ENCODE peak calls at places on chromosomes 1 and 21, in four cellular contexts. Z, U, T and V are unnamed samples.
A peak's percentile ranks its signal among the peaks of the same experiment; 100 is the strongest.

GRCh38 chr1:72845342-72845741 is 563.0 kb upstream of the NEGR1 start:
- DNase-seq in Z (peak; percentile 67), U (no peak), T (peak; percentile 76), V (no peak)

GRCh38 chr21:41659791-41660560 is 106.9 kb downstream of the RIPK4 start:
- DNase-seq in Z (no peak), U (no peak), T (no peak), V (peak; percentile 24)

GRCh38 chr1:66778969-66779368 is 22.1 kb downstream of the INSL5 start:
- DNase-seq in Z (no peak), U (no peak), T (no peak), V (no peak)

GRCh38 chr21:40754466-40754865 is 92.5 kb downstream of the DSCAM start:
- DNase-seq in Z (no peak), U (no peak), T (no peak), V (no peak)

GRCh38 chr1:23742670-23743286 is 493 bp upstream of the ELOA start:
- DNase-seq in Z (peak; percentile 68), U (no peak), T (peak; percentile 75), V (no peak)

GRCh38 chr1:70914224-70914623 is 133.4 kb downstream of the PTGER3 start:
- DNase-seq in Z (no peak), U (no peak), T (no peak), V (no peak)

GRCh38 chr1:62724430-62724829 is 36.2 kb upstream of the DOCK7 start:
- DNase-seq in Z (no peak), U (no peak), T (no peak), V (no peak)

GRCh38 chr1:38733761-38734160 is 125.8 kb downstream of the RRAGC start:
- DNase-seq in Z (no peak), U (no peak), T (no peak), V (no peak)

GRCh38 chr1:150272379-150272840 is at the start of gene C1orf54:
- DNase-seq in Z (peak; percentile 83), U (peak; percentile 55), T (peak; percentile 84), V (peak; percentile 72)

GRCh38 chr21:28615276-28615675 is 377.4 kb downstream of the LTN1 start:
- DNase-seq in Z (no peak), U (no peak), T (peak; percentile 37), V (peak; percentile 84)

GRCh38 chr21:29133796-29134195 is 3.4 kb downstream of the MAP3K7CL start:
- DNase-seq in Z (peak; percentile 33), U (no peak), T (peak; percentile 25), V (no peak)

GRCh38 chr1:228154685-228155571 is 5.2 kb downstream of the GJC2 start:
- DNase-seq in Z (no peak), U (no peak), T (no peak), V (no peak)

GRCh38 chr1:199029855-199030254 is 391.0 kb downstream of the PTPRC start:
- DNase-seq in Z (no peak), U (no peak), T (no peak), V (peak; percentile 82)

GRCh38 chr1:29682171-29682917 is 446.0 kb downstream of the PTPRU start:
- DNase-seq in Z (peak; percentile 28), U (no peak), T (no peak), V (no peak)

GRCh38 chr1:217089239-217090014 is 366.2 kb upstream of the ESRRG start:
- DNase-seq in Z (no peak), U (no peak), T (no peak), V (peak; percentile 61)

GRCh38 chr1:14254184-14254583 is 344.3 kb upstream of the KAZN start:
- DNase-seq in Z (no peak), U (no peak), T (no peak), V (no peak)

GRCh38 chr21:35559128-35559831 is 501.0 kb downstream of the SETD4 start:
- DNase-seq in Z (no peak), U (no peak), T (no peak), V (peak; percentile 95)

GRCh38 chr1:225871374-225872074 is 10.7 kb downstream of the TMEM63A start:
- DNase-seq in Z (no peak), U (no peak), T (peak; percentile 37), V (no peak)

GRCh38 chr1:40849801-40850592 is 12.2 kb downstream of the CITED4 start:
- DNase-seq in Z (peak; percentile 79), U (peak; percentile 74), T (peak; percentile 59), V (peak; percentile 49)

GRCh38 chr1:175784826-175785225 is 41.4 kb upstream of the TNR start:
- DNase-seq in Z (peak; percentile 51), U (no peak), T (no peak), V (no peak)

GRCh38 chr1:115450641-115451040 is 112.6 kb upstream of the NGF start:
- DNase-seq in Z (no peak), U (no peak), T (no peak), V (no peak)

GRCh38 chr1:205510951-205511330 is 6.5 kb downstream of the CDK18 start:
- DNase-seq in Z (no peak), U (no peak), T (no peak), V (no peak)

GRCh38 chr1:228131736-228132135 is 8.3 kb upstream of the GUK1 start:
- DNase-seq in Z (no peak), U (no peak), T (no peak), V (no peak)

GRCh38 chr1:27018316-27018715 is 5.7 kb upstream of the TENT5B start:
- DNase-seq in Z (no peak), U (no peak), T (no peak), V (no peak)

GRCh38 chr21:42855937-42856335 is 23.4 kb downstream of the WDR4 start:
- DNase-seq in Z (no peak), U (no peak), T (no peak), V (no peak)

GRCh38 chr1:48469616-48470500 is 2.1 kb downstream of the SPATA6 start:
- DNase-seq in Z (no peak), U (no peak), T (peak; percentile 11), V (peak; percentile 74)

GRCh38 chr1:176206006-176206960 is 803 bp downstream of the COP1 start:
- DNase-seq in Z (peak; percentile 70), U (peak; percentile 48), T (peak; percentile 88), V (peak; percentile 29)

GRCh38 chr1:211082824-211083223 is 51.1 kb downstream of the KCNH1 start:
- DNase-seq in Z (no peak), U (no peak), T (no peak), V (peak; percentile 1)

GRCh38 chr1:109397451-109398342 is at the start of gene SORT1:
- DNase-seq in Z (peak; percentile 99), U (peak; percentile 96), T (peak; percentile 99), V (peak; percentile 83)

GRCh38 chr1:18926315-18927081 is 24.1 kb upstream of the ALDH4A1 start:
- DNase-seq in Z (no peak), U (no peak), T (peak; percentile 86), V (peak; percentile 96)

GRCh38 chr21:17725339-17725738 is 93.8 kb downstream of the C21orf91 start:
- DNase-seq in Z (no peak), U (no peak), T (no peak), V (no peak)

GRCh38 chr1:209772116-209772515 is 12.2 kb downstream of the C1orf74 start:
- DNase-seq in Z (no peak), U (no peak), T (no peak), V (no peak)

GRCh38 chr1:5513891-5514515 is 478.2 kb downstream of the NPHP4 start:
- DNase-seq in Z (no peak), U (no peak), T (no peak), V (no peak)

GRCh38 chr1:26978893-26979292 is 14.6 kb upstream of the TRNP1 start:
- DNase-seq in Z (no peak), U (no peak), T (no peak), V (no peak)

GRCh38 chr1:17563494-17564281 is 24.2 kb downstream of the ARHGEF10L start:
- DNase-seq in Z (no peak), U (no peak), T (no peak), V (no peak)

GRCh38 chr1:25621876-25622275 is 5.3 kb downstream of the MAN1C1 start:
- DNase-seq in Z (no peak), U (no peak), T (no peak), V (no peak)
- H3K4me1 ChIP-seq in Z (no peaks in the 10 kb centered on the region), U (peaks cover 24% of the 10 kb centered on the region), T (peaks cover 8% of the 10 kb centered on the region), V (peaks cover 4% of the 10 kb centered on the region)

DNA sequence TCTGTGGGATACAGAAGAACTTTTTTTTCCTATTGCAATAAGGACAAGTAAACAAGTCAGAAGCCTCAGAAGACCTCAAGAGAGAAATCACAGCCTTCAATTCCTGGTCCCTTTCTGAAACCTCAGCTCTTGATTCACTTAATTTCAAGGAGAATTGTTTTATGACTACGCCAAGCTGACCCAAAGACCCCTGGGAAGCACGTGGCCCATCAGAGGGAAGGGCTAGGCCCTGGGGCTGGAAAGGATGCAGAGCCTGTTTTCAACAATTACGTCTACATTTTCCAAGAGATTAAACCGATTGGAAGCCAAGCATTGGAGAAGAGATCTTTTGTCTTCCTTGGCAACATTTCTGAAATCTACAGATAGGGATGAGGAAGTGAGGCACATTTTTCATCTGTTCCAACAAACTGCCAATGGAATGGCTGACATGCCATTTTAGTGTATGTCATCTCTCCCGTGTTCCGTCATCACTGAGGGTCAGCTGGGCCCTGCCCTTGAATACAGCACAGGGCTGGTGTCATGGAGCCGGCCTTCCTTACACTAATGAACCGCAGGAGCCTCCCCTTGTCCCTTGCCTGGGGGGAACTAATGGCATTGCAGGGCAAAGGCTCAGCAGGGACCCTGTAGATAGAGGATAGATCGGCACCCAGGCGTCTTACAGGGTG is 41.8 kb upstream of the SCCPDH start:
- DNase-seq in Z (no peak), U (no peak), T (peak; percentile 41), V (no peak)
- H3K18ac ChIP-seq in Z (no peak overlapping the region), U (no peak overlapping the region), T (no peak overlapping the region), V (no peak overlapping the region)

GRCh38 chr1:203673550-203674411 is 47.1 kb downstream of the ATP2B4 start:
- DNase-seq in Z (peak; percentile 34), U (no peak), T (peak; percentile 92), V (peak; percentile 97)
- H2BK5ac ChIP-seq in Z (no peak overlapping the region), U (no peak overlapping the region), T (no peak overlapping the region), V (peak overlapping the region; percentile 73)

GRCh38 chr1:223411309-223411708 is 18.1 kb downstream of the CCDC185 start:
- DNase-seq in Z (no peak), U (no peak), T (no peak), V (peak; percentile 88)

GRCh38 chr1:223413216-223413615 is 20.0 kb downstream of the CCDC185 start:
- DNase-seq in Z (no peak), U (no peak), T (no peak), V (no peak)

GRCh38 chr1:223405507-223405906 is 12.3 kb downstream of the CCDC185 start:
- DNase-seq in Z (no peak), U (no peak), T (no peak), V (no peak)

DNA sequence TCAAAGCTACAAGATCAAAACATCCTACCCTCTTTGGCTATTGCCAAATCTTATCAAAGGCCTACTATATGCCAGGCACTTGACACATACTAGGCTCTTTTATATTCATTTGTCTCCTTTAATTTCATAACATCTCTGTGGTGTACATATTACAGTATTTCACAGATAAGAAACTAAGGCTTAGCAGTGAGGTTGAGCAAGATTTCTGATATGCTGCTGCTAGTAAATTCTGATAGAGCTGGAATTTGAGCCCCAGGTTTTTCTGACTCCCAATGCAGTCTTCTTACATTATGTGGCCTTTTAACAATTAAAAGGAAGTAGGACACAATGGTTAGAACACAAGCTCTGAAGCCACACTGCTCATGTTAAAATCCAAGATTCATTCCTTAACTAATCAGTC is 16.8 kb downstream of the CCDC185 start:
- DNase-seq in Z (no peak), U (no peak), T (no peak), V (peak; percentile 30)
- H3K4me1 ChIP-seq in Z (no peaks in the 10 kb centered on the region), U (no peaks in the 10 kb centered on the region), T (no peaks in the 10 kb centered on the region), V (peaks cover 12% of the 10 kb centered on the region)

DNA sequence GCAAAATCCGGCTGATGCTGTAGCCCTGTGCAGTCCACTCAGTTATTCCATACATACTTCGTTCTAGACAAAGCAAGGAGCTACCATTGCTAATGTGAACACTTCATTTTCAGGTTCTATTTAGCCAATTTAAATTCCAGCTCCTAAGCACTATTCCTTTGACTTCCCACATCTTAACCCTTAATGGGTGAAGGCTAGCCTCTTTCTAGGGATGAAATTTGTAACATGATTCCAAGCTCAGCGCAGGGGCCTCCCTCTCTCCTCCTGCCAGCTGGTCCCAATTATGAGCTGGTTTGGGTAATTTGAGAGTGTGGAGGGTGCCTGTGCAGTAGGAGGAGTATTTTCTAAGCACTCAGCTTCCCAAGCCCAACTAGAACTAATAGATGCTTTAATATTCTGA is 53.9 kb upstream of the PTGFRN start:
- DNase-seq in Z (no peak), U (no peak), T (no peak), V (peak; percentile 39)
- H3K18ac ChIP-seq in Z (no peak overlapping the region), U (no peak overlapping the region), T (no peak overlapping the region), V (no peak overlapping the region)